ENCODE peak calls at places on chromosomes 4 and X, in five cellular contexts. One of them, this sample, is unnamed.

GRCh38 chrX:69163936-69164741 is 1.1 kb downstream of the PJA1 start:
- DNase-seq in EH: peak
- DNase-seq in GM23248: peak
- DNase-seq in GM12865: peak
- DNase-seq in NCI-H82: peak
- DNase-seq in this sample: peak

GRCh38 chr4:44493924-44494323 is 45.3 kb upstream of the KCTD8 start:
- DNase-seq in EH: no peak
- DNase-seq in GM23248: peak
- DNase-seq in GM12865: peak
- DNase-seq in NCI-H82: peak
- DNase-seq in this sample: peak

GRCh38 chr4:114603455-114603854 is 4.8 kb downstream of the UGT8 start:
- DNase-seq in EH: no peak
- DNase-seq in GM23248: no peak
- DNase-seq in GM12865: peak
- DNase-seq in NCI-H82: no peak
- DNase-seq in this sample: no peak

GRCh38 chrX:7334253-7334935 is 186.4 kb upstream of the PUDP start:
- DNase-seq in EH: peak
- DNase-seq in GM23248: peak
- DNase-seq in GM12865: no peak
- DNase-seq in NCI-H82: no peak
- DNase-seq in this sample: no peak

GRCh38 chr4:140057693-140058092 is 96.3 kb downstream of the MAML3 start:
- DNase-seq in EH: no peak
- DNase-seq in GM23248: no peak
- DNase-seq in GM12865: no peak
- DNase-seq in NCI-H82: no peak
- DNase-seq in this sample: peak

GRCh38 chr4:118743867-118744266 is 58.7 kb downstream of the METTL14 start:
- DNase-seq in EH: peak
- DNase-seq in GM23248: peak
- DNase-seq in GM12865: no peak
- DNase-seq in NCI-H82: no peak
- DNase-seq in this sample: no peak

GRCh38 chr4:122227202-122227601 is 75.1 kb downstream of the BLTP1 start:
- DNase-seq in EH: no peak
- DNase-seq in GM23248: no peak
- DNase-seq in GM12865: no peak
- DNase-seq in NCI-H82: no peak
- DNase-seq in this sample: no peak

GRCh38 chr4:48268956-48269860 is at the start of gene TEC:
- DNase-seq in EH: peak
- DNase-seq in GM23248: peak
- DNase-seq in GM12865: peak
- DNase-seq in NCI-H82: peak
- DNase-seq in this sample: peak

GRCh38 chrX:13295841-13296240 is 24.0 kb downstream of the ATXN3L start:
- DNase-seq in EH: no peak
- DNase-seq in GM23248: no peak
- DNase-seq in GM12865: no peak
- DNase-seq in NCI-H82: no peak
- DNase-seq in this sample: no peak

GRCh38 chr4:89539374-89539773 is 231.8 kb upstream of the GPRIN3 start:
- DNase-seq in EH: peak
- DNase-seq in GM23248: peak
- DNase-seq in GM12865: no peak
- DNase-seq in NCI-H82: no peak
- DNase-seq in this sample: no peak

GRCh38 chr4:2914220-2915126 is 48.7 kb downstream of the NOP14 start:
- DNase-seq in EH: no peak
- DNase-seq in GM23248: no peak
- DNase-seq in GM12865: peak
- DNase-seq in NCI-H82: no peak
- DNase-seq in this sample: no peak

GRCh38 chr4:103091601-103092223 is 7.9 kb downstream of the BDH2 start:
- DNase-seq in EH: peak
- DNase-seq in GM23248: peak
- DNase-seq in GM12865: peak
- DNase-seq in NCI-H82: peak
- DNase-seq in this sample: peak

GRCh38 chr4:2406406-2406805 is 12.0 kb downstream of the ZFYVE28 start:
- DNase-seq in EH: no peak
- DNase-seq in GM23248: no peak
- DNase-seq in GM12865: no peak
- DNase-seq in NCI-H82: peak
- DNase-seq in this sample: no peak